ENCODE peak calls at places on chromosomes 7 and 10, in seven cellular contexts. One of them, this sample, is unnamed.

GRCh38 chr7:150398108-150398964 is 19.2 kb downstream of the ZNF775 start:
- DNase-seq in glutamatergic neuron: no peak
- DNase-seq in smooth muscle cell of the brain vasculature: no peak
- DNase-seq in lung microvascular endothelial cell: no peak
- DNase-seq in GM20000: no peak
- DNase-seq in HuH-7.5: no peak
- DNase-seq in HTR-8/SVneo: no peak
- DNase-seq in this sample: no peak

GRCh38 chr10:127968027-127968441 is 61.1 kb downstream of the PTPRE start:
- DNase-seq in glutamatergic neuron: no peak
- DNase-seq in smooth muscle cell of the brain vasculature: no peak
- DNase-seq in lung microvascular endothelial cell: peak
- DNase-seq in GM20000: no peak
- DNase-seq in HuH-7.5: no peak
- DNase-seq in HTR-8/SVneo: no peak
- DNase-seq in this sample: no peak

GRCh38 chr10:10977978-10978377 is 39.7 kb upstream of the CELF2 start:
- DNase-seq in glutamatergic neuron: no peak
- DNase-seq in smooth muscle cell of the brain vasculature: no peak
- DNase-seq in lung microvascular endothelial cell: no peak
- DNase-seq in GM20000: no peak
- DNase-seq in HuH-7.5: no peak
- DNase-seq in HTR-8/SVneo: no peak
- DNase-seq in this sample: no peak

GRCh38 chr10:86038371-86038770 is 328.2 kb downstream of the GRID1 start:
- DNase-seq in glutamatergic neuron: no peak
- DNase-seq in smooth muscle cell of the brain vasculature: no peak
- DNase-seq in lung microvascular endothelial cell: no peak
- DNase-seq in GM20000: no peak
- DNase-seq in HuH-7.5: no peak
- DNase-seq in HTR-8/SVneo: no peak
- DNase-seq in this sample: no peak

GRCh38 chr10:108208038-108208437 is 1043.5 kb upstream of the SORCS1 start:
- DNase-seq in glutamatergic neuron: no peak
- DNase-seq in smooth muscle cell of the brain vasculature: no peak
- DNase-seq in lung microvascular endothelial cell: no peak
- DNase-seq in GM20000: no peak
- DNase-seq in HuH-7.5: no peak
- DNase-seq in HTR-8/SVneo: no peak
- DNase-seq in this sample: no peak

GRCh38 chr10:19745672-19746071 is 70.6 kb upstream of the PLXDC2 start:
- DNase-seq in glutamatergic neuron: no peak
- DNase-seq in smooth muscle cell of the brain vasculature: no peak
- DNase-seq in lung microvascular endothelial cell: no peak
- DNase-seq in GM20000: no peak
- DNase-seq in HuH-7.5: no peak
- DNase-seq in HTR-8/SVneo: no peak
- DNase-seq in this sample: no peak

GRCh38 chr7:157701395-157701794 is 364.6 kb downstream of the DNAJB6 start:
- DNase-seq in glutamatergic neuron: no peak
- DNase-seq in smooth muscle cell of the brain vasculature: no peak
- DNase-seq in lung microvascular endothelial cell: no peak
- DNase-seq in GM20000: no peak
- DNase-seq in HuH-7.5: no peak
- DNase-seq in HTR-8/SVneo: no peak
- DNase-seq in this sample: no peak

GRCh38 chr10:10794056-10794455 is 223.6 kb upstream of the CELF2 start:
- DNase-seq in glutamatergic neuron: no peak
- DNase-seq in smooth muscle cell of the brain vasculature: no peak
- DNase-seq in lung microvascular endothelial cell: no peak
- DNase-seq in GM20000: no peak
- DNase-seq in HuH-7.5: no peak
- DNase-seq in HTR-8/SVneo: no peak
- DNase-seq in this sample: no peak

GRCh38 chr10:123298583-123298982 is 144.4 kb downstream of the BUB3 start:
- DNase-seq in glutamatergic neuron: no peak
- DNase-seq in smooth muscle cell of the brain vasculature: no peak
- DNase-seq in lung microvascular endothelial cell: no peak
- DNase-seq in GM20000: no peak
- DNase-seq in HuH-7.5: no peak
- DNase-seq in HTR-8/SVneo: no peak
- DNase-seq in this sample: no peak

GRCh38 chr10:63708421-63708820 is 187.2 kb downstream of the REEP3 start:
- DNase-seq in glutamatergic neuron: no peak
- DNase-seq in smooth muscle cell of the brain vasculature: no peak
- DNase-seq in lung microvascular endothelial cell: no peak
- DNase-seq in GM20000: no peak
- DNase-seq in HuH-7.5: no peak
- DNase-seq in HTR-8/SVneo: no peak
- DNase-seq in this sample: no peak